ENCODE peak calls at places on chromosomes 4 and X, in four cellular contexts. W is HCT116, V is upper lobe of left lung, Z is MM.1S. Q is an unnamed sample.

GRCh38 chr4:35912174-35912573 is 332.1 kb downstream of the ARAP2 start:
- DNase-seq in W (no peak), Z (no peak), V (no peak), Q (no peak)

GRCh38 chr4:140856692-140857091 is 100.5 kb upstream of the TBC1D9 start:
- DNase-seq in W (peak; percentile 86), V (no peak), Z (no peak), Q (peak; percentile 94)

GRCh38 chr4:88573286-88573994 is 18.8 kb upstream of the HERC3 start:
- DNase-seq in W (no peak), Z (no peak), V (no peak), Q (no peak)

GRCh38 chr4:30867427-30867826 is 147.3 kb downstream of the PCDH7 start:
- DNase-seq in Z (no peak), V (no peak), W (no peak), Q (no peak)

GRCh38 chrX:104318330-104319009 is 63.7 kb upstream of the ESX1 start:
- DNase-seq in Z (no peak), V (no peak), W (peak; percentile 43), Q (peak; percentile 82)

GRCh38 chr4:111639876-111640275 is 505.4 kb upstream of the FAM241A start:
- DNase-seq in Z (no peak), V (no peak), W (no peak), Q (peak; percentile 35)

GRCh38 chr4:140059159-140059558 is 94.8 kb downstream of the MAML3 start:
- DNase-seq in Z (no peak), V (peak; percentile 75), W (no peak), Q (no peak)

GRCh38 chrX:153351981-153352380 is 18.0 kb downstream of the ZNF275 start:
- DNase-seq in Z (no peak), V (no peak), W (no peak), Q (no peak)

GRCh38 chrX:152821145-152821765 is 9.3 kb downstream of the CETN2 start:
- DNase-seq in V (peak; percentile 26), Z (peak; percentile 21), W (peak; percentile 18), Q (peak; percentile 54)

GRCh38 chr4:37889849-37890500 is 909 bp upstream of the TBC1D1 start:
- DNase-seq in V (no peak), Z (no peak), W (no peak), Q (no peak)

GRCh38 chrX:54223581-54223980 is 40.5 kb upstream of the FAM120C start:
- DNase-seq in Z (no peak), W (no peak), V (no peak), Q (no peak)

GRCh38 chr4:153603258-153603657 is 80.8 kb upstream of the TLR2 start:
- DNase-seq in V (no peak), Z (no peak), W (no peak), Q (no peak)
- TF ChIP-seq CTCF in V (no peak), Z (no peak), W (no peak), Q (no peak)

GRCh38 chr4:179200681-179201080 is 1758.4 kb upstream of the AGA start:
- DNase-seq in V (no peak), W (no peak), Z (no peak), Q (no peak)

GRCh38 chr4:179195887-179196286 is 1753.7 kb upstream of the AGA start:
- DNase-seq in W (no peak), Z (no peak), V (no peak), Q (no peak)

DNA sequence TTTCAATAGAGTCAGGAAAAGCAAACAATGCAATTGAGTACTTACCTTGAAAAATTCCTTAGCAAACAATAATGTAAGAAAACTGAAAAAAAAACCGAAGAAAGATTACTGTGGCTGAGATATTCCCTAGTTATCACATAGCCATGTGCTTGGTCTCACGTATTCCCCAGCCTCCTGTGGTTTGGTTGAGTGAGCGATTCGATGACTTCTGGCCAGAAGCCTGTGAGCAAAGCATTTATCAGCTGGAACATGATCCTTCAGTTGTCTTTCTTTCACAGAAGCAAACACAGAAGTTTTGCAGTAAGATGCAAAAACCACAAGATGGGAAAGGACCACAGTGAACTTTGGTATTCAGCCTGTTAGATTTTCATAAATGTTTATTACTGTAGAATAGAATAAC is 1754.3 kb upstream of the AGA start:
- DNase-seq in V (no peak), W (no peak), Z (no peak), Q (peak; percentile 17)
- TF ChIP-seq CTCF in V (no peak), W (no peak), Z (no peak), Q (no peak)

GRCh38 chrX:129759576-129760061 is 20.1 kb upstream of the SASH3 start:
- DNase-seq in V (peak; percentile 67), W (no peak), Z (peak; percentile 96), Q (peak; percentile 23)
- TF ChIP-seq CTCF in V (no peak), W (no peak), Z (peak; percentile 54), Q (no peak)

GRCh38 chrX:38799995-38800394 is 1.3 kb upstream of the MID1IP1 start:
- DNase-seq in Z (no peak), V (no peak), W (no peak), Q (no peak)
- TF ChIP-seq CTCF in Z (no peak), V (no peak), W (no peak), Q (no peak)

Q was measured in MCF 10A.